ENCODE peak calls at places on chromosomes 1 and 21, in five cellular contexts. S, N, D, W and O are unnamed samples.

GRCh38 chr21:24895885-24896734 is 711.2 kb downstream of the MRPL39 start:
- DNase-seq in S (no peak), N (peak), D (peak), W (peak), O (no peak)

GRCh38 chr1:72218141-72218739 is 64.1 kb downstream of the NEGR1 start:
- DNase-seq in S (no peak), N (no peak), D (no peak), W (no peak), O (no peak)

GRCh38 chr21:46564391-46564790 is 40.5 kb downstream of the S100B start:
- DNase-seq in S (no peak), N (no peak), D (no peak), W (no peak), O (no peak)

GRCh38 chr1:226548281-226549093 is at the start of gene STUM:
- DNase-seq in S (peak), N (no peak), D (peak), W (no peak), O (no peak)

GRCh38 chr1:29793653-29794348 is 557.5 kb downstream of the PTPRU start:
- DNase-seq in S (no peak), N (no peak), D (no peak), W (no peak), O (no peak)

GRCh38 chr1:41496080-41497055 is 11.9 kb upstream of the EDN2 start:
- DNase-seq in S (peak), N (no peak), D (peak), W (peak), O (no peak)

GRCh38 chr21:39737376-39738000 is 7.5 kb upstream of the IGSF5 start:
- DNase-seq in S (no peak), N (no peak), D (no peak), W (no peak), O (no peak)

GRCh38 chr1:165886988-165887387 is 59.6 kb downstream of the UCK2 start:
- DNase-seq in S (no peak), N (no peak), D (no peak), W (no peak), O (no peak)

GRCh38 chr1:54745274-54745673 is 19.0 kb downstream of the PARS2 start:
- DNase-seq in S (no peak), N (no peak), D (no peak), W (no peak), O (no peak)

GRCh38 chr1:240854367-240854766 is 242.4 kb upstream of the GREM2 start:
- DNase-seq in S (no peak), N (no peak), D (peak), W (peak), O (no peak)

GRCh38 chr1:116915182-116915611 is 5.5 kb downstream of the PTGFRN start:
- DNase-seq in S (no peak), N (no peak), D (peak), W (no peak), O (no peak)

GRCh38 chr21:38326899-38327298 is 70.1 kb downstream of the KCNJ15 start:
- DNase-seq in S (no peak), N (no peak), D (no peak), W (no peak), O (no peak)

GRCh38 chr1:174777262-174777661 is 222.5 kb upstream of the CACYBP start:
- DNase-seq in S (no peak), N (no peak), D (no peak), W (peak), O (no peak)

GRCh38 chr1:70234733-70235132 is 13.6 kb downstream of the SRSF11 start:
- DNase-seq in S (no peak), N (no peak), D (no peak), W (no peak), O (no peak)

GRCh38 chr1:57424231-57425027 is 569 bp upstream of the DAB1 start:
- DNase-seq in S (no peak), N (no peak), D (peak), W (peak), O (no peak)

GRCh38 chr1:179995576-179995975 is 41.0 kb downstream of the CEP350 start:
- DNase-seq in S (no peak), N (no peak), D (peak), W (peak), O (no peak)

GRCh38 chr1:44678120-44678519 is 3.6 kb downstream of the ARMH1 start:
- DNase-seq in S (no peak), N (no peak), D (no peak), W (no peak), O (no peak)

GRCh38 chr21:45617021-45617930 is 26.2 kb upstream of the PCBP3 start:
- DNase-seq in S (no peak), N (no peak), D (no peak), W (no peak), O (no peak)

GRCh38 chr1:159406821-159407220 is 25.2 kb upstream of the OR10J4 start:
- DNase-seq in S (no peak), N (no peak), D (no peak), W (no peak), O (no peak)

GRCh38 chr1:157659576-157660247 is 40.9 kb downstream of the FCRL3 start:
- DNase-seq in S (no peak), N (no peak), D (no peak), W (no peak), O (no peak)

GRCh38 chr1:212674872-212675271 is 24.8 kb downstream of the BATF3 start:
- DNase-seq in S (no peak), N (no peak), D (no peak), W (no peak), O (no peak)

GRCh38 chr1:43704838-43705237 is 2.5 kb upstream of the ST3GAL3 start:
- DNase-seq in S (peak), N (no peak), D (peak), W (peak), O (no peak)

GRCh38 chr1:114126696-114127095 is 27.0 kb downstream of the SYT6 start:
- DNase-seq in S (no peak), N (peak), D (no peak), W (no peak), O (no peak)

GRCh38 chr1:71223949-71224348 is 143.1 kb upstream of the ZRANB2 start:
- DNase-seq in S (no peak), N (no peak), D (no peak), W (peak), O (no peak)

GRCh38 chr1:205791568-205792180 is 16.4 kb upstream of the RAB29 start:
- DNase-seq in S (peak), N (no peak), D (peak), W (peak), O (no peak)

GRCh38 chr1:89200668-89201488 is 2.1 kb upstream of the GBP4 start:
- DNase-seq in S (no peak), N (peak), D (no peak), W (peak), O (no peak)

GRCh38 chr1:37926061-37926924 is 20.6 kb downstream of the INPP5B start:
- DNase-seq in S (no peak), N (peak), D (no peak), W (no peak), O (no peak)

GRCh38 chr1:16915627-16915973 is 6.1 kb upstream of the CROCC start:
- DNase-seq in S (no peak), N (no peak), D (no peak), W (peak), O (no peak)

GRCh38 chr1:161440312-161440894 is 64.9 kb upstream of the FCGR2A start:
- DNase-seq in S (peak), N (peak), D (peak), W (peak), O (no peak)

GRCh38 chr1:167720965-167721616 is 691 bp upstream of the MPZL1 start:
- DNase-seq in S (no peak), N (no peak), D (peak), W (peak), O (no peak)

GRCh38 chr1:215672482-215672881 is 105.4 kb downstream of the KCTD3 start:
- DNase-seq in S (no peak), N (no peak), D (no peak), W (no peak), O (no peak)

DNA sequence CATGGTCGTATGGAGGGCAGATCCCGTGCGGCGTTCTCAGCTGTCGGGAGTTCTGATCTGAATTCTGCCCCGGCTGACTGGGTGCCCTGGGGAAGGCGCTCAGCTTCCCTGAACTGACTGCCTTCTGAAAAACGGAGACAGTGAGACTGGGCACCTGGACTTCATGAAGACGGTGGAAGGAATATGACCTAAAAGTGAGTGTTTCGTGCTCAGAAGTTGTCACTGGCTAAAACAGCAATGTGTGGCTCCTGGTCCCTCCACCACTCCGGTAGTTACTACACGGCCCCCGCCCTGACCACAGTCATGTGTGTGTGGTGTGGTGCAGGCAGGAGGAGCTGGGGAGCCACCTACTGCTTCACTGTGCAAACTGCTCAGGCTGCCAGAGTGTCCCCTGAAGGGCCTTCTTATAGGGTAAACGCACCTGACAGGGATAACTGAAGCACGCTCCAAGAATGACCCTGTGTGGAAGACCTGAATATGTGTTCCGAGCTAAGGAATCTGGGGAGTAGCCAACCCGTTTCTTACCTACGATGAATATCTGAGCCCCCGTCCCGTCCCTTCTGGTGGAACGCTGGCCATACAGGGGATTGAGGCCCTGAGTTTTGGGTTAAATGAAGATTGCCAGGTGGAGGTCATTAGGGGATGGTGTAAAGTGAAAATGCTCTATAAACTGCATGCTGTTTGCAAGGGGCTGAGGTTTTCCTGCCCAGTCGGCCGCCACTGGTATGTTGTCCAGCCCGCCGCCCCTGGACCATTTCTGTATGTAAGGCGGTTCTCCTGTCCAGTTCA is 640 bp upstream of the MYOM3 start:
- DNase-seq in S (peak), N (no peak), D (peak), W (peak), O (no peak)
- H3K4me3 ChIP-seq in S (peak), N (no peak), D (no peak), W (no peak), O (peak)

DNA sequence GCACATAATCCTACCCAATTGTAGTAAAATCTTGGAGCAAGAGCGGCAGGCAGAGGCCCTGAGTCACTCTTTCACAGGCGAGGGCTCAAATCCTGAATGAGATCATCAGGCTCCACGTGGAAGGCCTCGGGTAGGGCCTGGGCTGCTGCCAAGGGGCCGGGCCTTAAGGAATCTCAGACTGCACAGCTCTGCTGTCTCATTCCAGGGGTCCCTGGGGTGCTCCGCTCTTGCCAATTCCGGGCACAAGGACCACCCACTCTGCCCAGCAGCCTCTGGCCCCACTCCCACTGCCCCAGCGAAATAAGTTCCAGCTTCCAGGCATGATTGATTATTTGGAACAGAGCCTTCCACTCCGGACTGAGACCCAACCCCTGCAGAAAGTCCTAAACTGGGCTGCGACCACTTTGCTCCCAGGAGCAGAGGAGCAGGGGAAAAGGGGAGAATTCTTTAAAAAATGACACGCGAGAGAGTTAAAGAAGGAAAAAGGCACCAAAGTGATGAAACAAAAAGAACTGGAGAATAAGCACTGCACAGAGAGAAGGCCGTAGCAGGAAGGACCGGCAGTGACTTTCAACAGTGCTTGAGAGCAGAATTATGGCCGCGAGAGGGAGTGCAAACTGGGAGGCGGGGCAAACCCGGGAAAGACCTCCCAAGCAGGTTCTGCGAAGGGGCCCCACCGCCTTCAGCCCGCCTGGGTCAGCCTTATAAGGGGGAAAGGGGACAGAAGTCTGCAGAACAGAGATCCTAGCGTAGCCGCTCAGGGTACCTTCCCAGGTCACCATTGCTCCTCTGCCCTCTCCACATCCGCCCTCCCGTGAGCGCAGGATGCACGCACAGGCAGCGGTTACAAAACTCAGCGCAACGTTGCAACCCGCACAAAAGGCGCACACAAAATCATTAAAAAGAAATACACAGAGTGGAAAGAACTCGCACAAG is 2.0 kb downstream of the ADAMTS1 start:
- DNase-seq in S (peak), N (no peak), D (peak), W (peak), O (peak)
- TF ChIP-seq CTCF in S (peak), N (no peak), D (peak), W (peak), O (peak)

DNA sequence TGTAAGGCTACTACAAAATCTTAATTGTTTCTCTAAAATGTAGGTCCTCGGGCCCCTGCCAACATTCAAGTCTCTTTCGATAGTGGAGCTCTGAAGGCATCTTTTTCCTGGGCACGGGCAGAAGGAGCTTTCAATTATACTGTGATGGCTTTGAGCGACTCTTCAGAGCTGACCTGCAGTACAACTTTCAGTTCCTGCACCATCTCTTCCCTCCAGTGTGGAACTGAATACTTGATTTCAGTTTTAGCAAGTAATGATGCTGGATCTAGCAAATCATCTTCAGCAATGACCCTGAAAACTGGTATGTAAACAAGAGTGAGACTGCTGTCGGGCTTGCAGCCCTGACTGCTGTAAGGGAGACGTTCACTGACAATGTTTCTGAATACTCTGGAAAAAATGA is 9.6 kb downstream of the FNDC7 start:
- DNase-seq in S (no peak), N (no peak), D (no peak), W (no peak), O (no peak)
- H3K4me3 ChIP-seq in S (no peak), N (no peak), D (peak), W (no peak), O (no peak)

GRCh38 chr1:24664507-24665033 is 21.5 kb downstream of the SRRM1 start:
- DNase-seq in S (no peak), N (no peak), D (no peak), W (no peak), O (no peak)
- TF ChIP-seq CTCF in S (no peak), N (no peak), D (no peak), W (no peak), O (no peak)

DNA sequence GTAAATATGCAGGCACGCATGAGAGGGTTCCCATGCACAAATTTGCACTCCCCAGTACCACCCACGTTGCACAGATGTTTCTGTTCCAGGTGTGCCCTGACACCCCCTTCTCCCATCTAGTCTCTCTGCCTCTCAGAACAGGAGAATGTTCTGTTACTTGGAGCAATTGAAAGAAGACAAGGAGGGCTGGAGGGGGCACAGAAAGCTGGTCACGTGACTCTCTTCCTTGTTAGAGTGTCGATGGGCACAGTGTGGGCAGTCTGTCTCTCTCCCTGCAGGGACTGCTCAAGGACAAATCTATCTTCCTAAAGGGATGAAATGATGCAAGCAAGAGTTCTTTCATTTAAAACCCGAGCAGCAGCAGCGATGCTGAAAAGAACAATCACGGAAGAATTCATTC is 7.2 kb upstream of the KCNA10 start:
- DNase-seq in S (no peak), N (no peak), D (no peak), W (no peak), O (no peak)
- H3K4me3 ChIP-seq in S (no peak), N (no peak), D (no peak), W (no peak), O (no peak)

DNA sequence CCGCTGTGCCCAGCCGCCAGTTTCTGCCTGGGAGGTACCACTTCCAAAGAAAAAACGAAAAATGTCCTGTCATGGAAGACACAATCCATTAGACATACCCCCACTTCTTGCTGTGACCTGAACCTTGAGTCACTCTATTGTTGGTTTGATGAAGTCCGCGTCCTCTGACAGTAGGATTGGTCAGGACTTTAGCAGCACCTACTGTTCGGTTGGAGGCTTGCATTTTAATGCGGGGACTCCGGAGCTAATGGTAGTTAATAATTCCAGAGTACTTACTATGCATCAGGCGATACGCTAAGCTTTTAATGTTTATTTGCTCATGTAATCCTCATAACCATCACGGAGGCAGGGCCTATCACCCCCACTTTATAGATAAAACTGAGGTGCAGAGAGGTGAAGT is 7.9 kb upstream of the ELF3 start:
- DNase-seq in S (no peak), N (no peak), D (no peak), W (no peak), O (no peak)
- TF ChIP-seq CTCF in S (no peak), N (no peak), D (no peak), W (no peak), O (no peak)

GRCh38 chr1:201499795-201500669 is 6.9 kb downstream of the CSRP1 start:
- DNase-seq in S (no peak), N (no peak), D (no peak), W (no peak), O (no peak)

GRCh38 chr1:201501144-201501543 is 5.8 kb downstream of the CSRP1 start:
- DNase-seq in S (no peak), N (no peak), D (peak), W (peak), O (no peak)

GRCh38 chr1:201499191-201499590 is 7.7 kb downstream of the CSRP1 start:
- DNase-seq in S (no peak), N (no peak), D (no peak), W (no peak), O (no peak)

GRCh38 chr1:201501812-201502510 is 5.0 kb downstream of the CSRP1 start:
- DNase-seq in S (no peak), N (no peak), D (no peak), W (no peak), O (no peak)

DNA sequence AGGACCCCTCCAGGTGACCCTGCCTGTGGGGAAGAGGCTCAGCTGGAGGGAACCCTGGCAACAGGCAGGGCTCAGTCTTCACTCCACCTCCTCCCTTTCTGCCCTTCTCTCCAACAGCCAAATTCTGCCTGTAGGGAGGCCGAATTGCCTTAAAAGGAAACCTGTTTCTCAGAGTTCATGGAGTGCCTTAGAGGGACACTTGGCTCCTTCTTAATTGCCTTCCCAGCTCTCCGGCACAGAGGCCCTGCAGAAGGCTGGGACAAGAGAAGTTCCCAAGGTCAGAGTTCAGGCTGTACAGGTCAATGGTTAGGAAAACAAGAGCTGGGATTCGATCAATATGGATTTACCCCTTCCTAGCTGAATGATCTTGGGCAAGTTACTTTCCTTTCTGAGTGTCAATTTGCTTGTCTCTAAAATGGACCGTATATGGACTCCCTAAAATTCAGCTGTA is 6.2 kb downstream of the CSRP1 start:
- DNase-seq in S (no peak), N (no peak), D (peak), W (no peak), O (no peak)
- H3K4me3 ChIP-seq in S (no peak), N (no peak), D (no peak), W (no peak), O (no peak)

GRCh38 chr1:8992936-8993687 is 33.1 kb downstream of the SLC2A7 start:
- DNase-seq in S (no peak), N (no peak), D (no peak), W (no peak), O (no peak)
- TF ChIP-seq CTCF in S (no peak), N (no peak), D (peak), W (peak), O (no peak)